ENCODE peak calls at places on chromosomes 1 and 21, in nine cellular contexts. D is PC-9, R is adrenal gland, B is Caco-2, F is fibroblast of lung, Q is A549, C is fibroblast of mammary gland, N is AG10803, M is breast epithelium. A is an unnamed sample.

GRCh38 chr1:183022202-183023145 is 746 bp upstream of the LAMC1 start:
- DNase-seq in R (peak), N (peak), D (peak), C (peak), F (peak), Q (peak), M (peak), B (peak), A (peak)

GRCh38 chr1:158600735-158601134 is 4.3 kb upstream of the OR10Z1 start:
- DNase-seq in C (no peak), Q (no peak), B (no peak), N (no peak), D (no peak), R (no peak), F (no peak), M (no peak), A (no peak)

GRCh38 chr1:156924478-156925153 is 4.2 kb downstream of the LRRC71 start:
- DNase-seq in M (no peak), F (no peak), C (no peak), Q (no peak), D (no peak), R (no peak), B (no peak), N (no peak), A (no peak)

GRCh38 chr1:113780363-113781146 is 21.3 kb upstream of the PHTF1 start:
- DNase-seq in B (no peak), N (peak), D (no peak), M (no peak), C (no peak), F (no peak), R (no peak), Q (no peak), A (no peak)

GRCh38 chr1:189211742-189212141 is 1265.9 kb downstream of the BRINP3 start:
- DNase-seq in C (no peak), R (no peak), F (peak), B (no peak), N (no peak), M (no peak), D (no peak), Q (no peak), A (no peak)

GRCh38 chr21:42302292-42302650 is 12.9 kb downstream of the TFF3 start:
- DNase-seq in C (no peak), Q (no peak), B (no peak), M (no peak), N (no peak), F (no peak), R (no peak), D (no peak), A (no peak)

GRCh38 chr1:41862411-41863221 is 56.1 kb downstream of the HIVEP3 start:
- DNase-seq in N (peak), C (peak), Q (peak), M (no peak), F (peak), B (no peak), D (peak), R (no peak), A (no peak)

GRCh38 chr1:41851589-41851988 is 67.1 kb downstream of the HIVEP3 start:
- DNase-seq in Q (no peak), C (peak), B (no peak), D (peak), M (no peak), R (no peak), N (peak), F (peak), A (no peak)

GRCh38 chr21:36859744-36860501 is 106.5 kb downstream of the HLCS start:
- DNase-seq in N (peak), R (peak), M (peak), B (peak), F (peak), D (peak), C (peak), Q (peak), A (peak)

GRCh38 chr1:18149113-18149641 is 41.6 kb downstream of the IGSF21 start:
- DNase-seq in R (peak), B (no peak), D (no peak), Q (peak), C (no peak), F (peak), N (no peak), M (no peak), A (no peak)

GRCh38 chr1:5951846-5952410 is 40.3 kb downstream of the NPHP4 start:
- DNase-seq in Q (no peak), N (no peak), F (no peak), M (no peak), C (no peak), D (no peak), B (no peak), R (no peak), A (no peak)

GRCh38 chr1:89974211-89974610 is 20.7 kb upstream of the ZNF326 start:
- DNase-seq in B (no peak), C (no peak), N (no peak), M (no peak), R (no peak), F (no peak), D (peak), Q (no peak), A (no peak)

GRCh38 chr1:13900583-13900982 is 200.6 kb downstream of the PRDM2 start:
- DNase-seq in M (no peak), C (peak), F (no peak), R (no peak), Q (no peak), B (no peak), N (peak), D (no peak), A (no peak)

GRCh38 chr1:51491166-51491981 is 27.7 kb downstream of the EPS15 start:
- DNase-seq in B (no peak), R (no peak), C (no peak), D (no peak), N (no peak), F (no peak), Q (no peak), M (no peak), A (no peak)

GRCh38 chr21:38930838-38931237 is 125.1 kb downstream of the ETS2 start:
- DNase-seq in Q (no peak), F (no peak), B (no peak), D (no peak), N (peak), C (peak), M (no peak), R (peak), A (no peak)

GRCh38 chr1:231338270-231339128 is at the start of gene SPRTN:
- DNase-seq in F (no peak), B (no peak), C (peak), R (no peak), N (no peak), M (no peak), D (no peak), Q (peak), A (no peak)

GRCh38 chr1:32761253-32761877 is 55.8 kb downstream of the YARS1 start:
- DNase-seq in M (peak), Q (no peak), C (peak), B (peak), R (peak), N (peak), F (peak), D (peak), A (no peak)

GRCh38 chr1:98104285-98104684 is 183.5 kb upstream of the DPYD start:
- DNase-seq in C (peak), F (peak), D (peak), M (no peak), Q (no peak), B (no peak), N (peak), R (no peak), A (no peak)

GRCh38 chr21:43626390-43626789 is 32.9 kb downstream of the HSF2BP start:
- DNase-seq in Q (no peak), F (peak), D (no peak), M (no peak), R (no peak), N (no peak), C (no peak), B (peak), A (no peak)

GRCh38 chr1:181592261-181592859 is 109.0 kb downstream of the CACNA1E start:
- DNase-seq in F (no peak), M (no peak), R (no peak), N (no peak), C (no peak), B (no peak), D (no peak), Q (no peak), A (no peak)

GRCh38 chr1:43441894-43442632 is 11.7 kb downstream of the HYI start:
- DNase-seq in B (no peak), R (no peak), N (no peak), M (no peak), F (no peak), C (no peak), Q (no peak), D (no peak), A (no peak)

GRCh38 chr1:8274396-8274795 is 43.5 kb upstream of the SLC45A1 start:
- DNase-seq in B (no peak), R (no peak), Q (no peak), F (no peak), N (no peak), C (no peak), D (no peak), M (no peak), A (no peak)

GRCh38 chr21:31509108-31510017 is 150.1 kb upstream of the SOD1 start:
- DNase-seq in Q (peak), R (no peak), N (no peak), B (peak), F (peak), C (peak), D (peak), M (no peak), A (no peak)

GRCh38 chr1:226588484-226588883 is 39.9 kb downstream of the STUM start:
- DNase-seq in F (no peak), R (peak), Q (no peak), C (peak), M (no peak), B (no peak), N (peak), D (no peak), A (no peak)

GRCh38 chr1:226586116-226586515 is 37.6 kb downstream of the STUM start:
- DNase-seq in N (no peak), M (no peak), B (no peak), F (no peak), C (no peak), R (no peak), D (no peak), Q (no peak), A (no peak)

GRCh38 chr1:226590626-226591025 is 42.1 kb downstream of the STUM start:
- DNase-seq in F (no peak), B (no peak), N (no peak), M (no peak), C (no peak), D (no peak), R (no peak), Q (no peak), A (no peak)

GRCh38 chr1:226586650-226587443 is 38.3 kb downstream of the STUM start:
- DNase-seq in B (no peak), M (no peak), D (no peak), N (no peak), F (no peak), R (no peak), Q (no peak), C (no peak), A (no peak)

GRCh38 chr1:226589008-226589733 is 40.6 kb downstream of the STUM start:
- DNase-seq in C (peak), N (no peak), R (peak), D (no peak), F (no peak), Q (no peak), B (no peak), M (no peak), A (no peak)
- H3K4me3 ChIP-seq in C (no peak), N (no peak), R (no peak), D (no peak), F (no peak), Q (no peak), B (no peak), M (no peak), A (no peak)

GRCh38 chr21:26572026-26572425 is 1.1 kb downstream of the CYYR1 start:
- DNase-seq in B (no peak), C (no peak), Q (no peak), N (no peak), F (no peak), R (no peak), M (no peak), D (no peak), A (no peak)

GRCh38 chr21:26570203-26570602 is 2.9 kb downstream of the CYYR1 start:
- DNase-seq in R (no peak), Q (no peak), M (no peak), F (no peak), B (no peak), D (no peak), N (no peak), C (no peak), A (no peak)

DNA sequence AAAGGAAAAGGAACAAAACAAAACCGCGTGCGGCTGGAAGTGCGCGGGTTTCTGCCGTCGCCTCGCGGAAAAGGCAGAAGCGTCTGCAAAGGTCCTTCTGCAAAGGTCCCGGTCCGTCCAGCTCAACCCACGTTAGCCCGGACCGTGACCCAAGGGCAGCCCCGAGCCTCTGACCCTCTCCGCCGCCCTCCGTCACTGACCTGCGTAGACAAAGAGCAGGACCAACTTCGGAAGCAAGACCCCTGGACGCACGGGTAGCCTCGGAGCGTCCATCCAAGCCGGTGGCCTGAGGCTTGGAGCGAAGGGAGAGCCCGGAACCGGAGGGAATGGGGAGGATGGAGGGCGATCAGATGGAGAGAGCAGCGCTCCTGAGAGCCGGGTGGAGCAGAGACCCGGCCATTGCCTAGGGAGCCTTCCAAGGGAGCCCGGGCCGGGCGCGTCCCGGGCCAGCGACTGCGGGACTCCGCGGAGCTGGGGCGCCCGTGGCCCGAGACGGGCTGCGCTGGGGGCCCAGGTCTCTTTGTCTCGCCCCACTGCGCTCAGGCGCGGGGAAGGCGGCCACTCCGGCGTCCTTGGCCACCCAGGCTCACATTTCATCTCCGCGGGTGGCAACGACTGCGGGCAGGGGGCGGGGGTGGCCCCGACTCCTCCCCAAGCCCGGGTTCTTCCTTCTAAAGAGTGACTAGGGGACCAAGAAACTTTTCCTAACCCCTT is at the start of gene CYYR1:
- DNase-seq in Q (no peak), F (peak), C (no peak), R (peak), B (no peak), M (no peak), N (peak), D (no peak), A (peak)
- H3K4me3 ChIP-seq in Q (no peak), F (no peak), C (no peak), R (peak), B (no peak), M (peak), N (peak), D (no peak), A (peak)

DNA sequence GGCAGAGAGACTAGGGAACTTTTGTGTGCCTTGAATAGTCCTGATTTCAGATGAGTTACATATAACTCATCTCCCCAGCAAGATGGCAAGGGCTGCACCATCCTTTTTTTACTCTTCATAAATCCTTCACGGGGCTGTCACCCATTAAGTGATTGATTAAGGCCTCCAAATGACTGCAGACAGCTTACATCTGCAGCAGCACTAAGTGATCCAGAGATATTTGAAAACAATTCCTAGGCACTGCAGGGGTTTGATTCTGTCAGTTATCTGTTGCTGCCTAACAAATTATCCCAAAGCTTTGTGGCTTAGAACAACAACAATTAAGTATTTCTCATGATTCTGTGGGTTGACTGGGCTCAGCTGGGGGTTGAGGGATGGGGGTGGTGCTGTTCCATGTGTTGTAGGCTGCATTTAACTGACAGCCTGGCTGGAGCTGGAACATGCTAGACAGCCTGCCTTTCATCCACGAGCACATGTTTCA is 19.3 kb downstream of the TEX38 start:
- DNase-seq in C (no peak), D (no peak), B (no peak), R (no peak), M (no peak), F (peak), Q (no peak), N (no peak), A (no peak)
- H3K4me3 ChIP-seq in C (no peak), D (no peak), B (no peak), R (no peak), M (no peak), F (no peak), Q (no peak), N (no peak), A (no peak)

GRCh38 chr1:58155418-58156123 is 391.0 kb downstream of the OMA1 start:
- DNase-seq in M (no peak), B (no peak), R (no peak), Q (no peak), N (peak), C (peak), F (no peak), D (no peak), A (no peak)

GRCh38 chr1:58156801-58157200 is 389.7 kb downstream of the OMA1 start:
- DNase-seq in B (no peak), N (no peak), R (no peak), Q (no peak), D (no peak), C (no peak), F (no peak), M (no peak), A (no peak)

GRCh38 chr1:58157281-58157680 is 389.2 kb downstream of the OMA1 start:
- DNase-seq in F (no peak), R (no peak), D (no peak), M (no peak), C (no peak), Q (no peak), N (no peak), B (no peak), A (no peak)

GRCh38 chr1:58154256-58154655 is 392.3 kb downstream of the OMA1 start:
- DNase-seq in C (no peak), D (no peak), F (no peak), B (no peak), M (no peak), R (no peak), N (no peak), Q (no peak), A (no peak)

GRCh38 chr1:58156124-58156468 is 390.4 kb downstream of the OMA1 start:
- DNase-seq in Q (no peak), C (no peak), M (no peak), B (no peak), R (no peak), F (no peak), N (no peak), D (no peak), A (no peak)
- H3K4me3 ChIP-seq in Q (no peak), C (no peak), M (no peak), B (no peak), R (no peak), F (no peak), N (no peak), D (no peak), A (no peak)

GRCh38 chr1:235075121-235075954 is 53.3 kb downstream of the TOMM20 start:
- DNase-seq in Q (peak), C (peak), R (peak), N (peak), F (peak), D (peak), M (peak), B (no peak), A (peak)
- H3K4me3 ChIP-seq in Q (peak), C (peak), R (no peak), N (peak), F (no peak), D (peak), M (peak), B (no peak), A (peak)

GRCh38 chr1:204286841-204287387 is 72.8 kb downstream of the PLEKHA6 start:
- DNase-seq in C (no peak), R (no peak), N (no peak), Q (peak), M (peak), F (no peak), D (peak), B (peak), A (peak)
- H3K4me3 ChIP-seq in C (no peak), R (no peak), N (no peak), Q (peak), M (peak), F (no peak), D (peak), B (peak), A (peak)

DNA sequence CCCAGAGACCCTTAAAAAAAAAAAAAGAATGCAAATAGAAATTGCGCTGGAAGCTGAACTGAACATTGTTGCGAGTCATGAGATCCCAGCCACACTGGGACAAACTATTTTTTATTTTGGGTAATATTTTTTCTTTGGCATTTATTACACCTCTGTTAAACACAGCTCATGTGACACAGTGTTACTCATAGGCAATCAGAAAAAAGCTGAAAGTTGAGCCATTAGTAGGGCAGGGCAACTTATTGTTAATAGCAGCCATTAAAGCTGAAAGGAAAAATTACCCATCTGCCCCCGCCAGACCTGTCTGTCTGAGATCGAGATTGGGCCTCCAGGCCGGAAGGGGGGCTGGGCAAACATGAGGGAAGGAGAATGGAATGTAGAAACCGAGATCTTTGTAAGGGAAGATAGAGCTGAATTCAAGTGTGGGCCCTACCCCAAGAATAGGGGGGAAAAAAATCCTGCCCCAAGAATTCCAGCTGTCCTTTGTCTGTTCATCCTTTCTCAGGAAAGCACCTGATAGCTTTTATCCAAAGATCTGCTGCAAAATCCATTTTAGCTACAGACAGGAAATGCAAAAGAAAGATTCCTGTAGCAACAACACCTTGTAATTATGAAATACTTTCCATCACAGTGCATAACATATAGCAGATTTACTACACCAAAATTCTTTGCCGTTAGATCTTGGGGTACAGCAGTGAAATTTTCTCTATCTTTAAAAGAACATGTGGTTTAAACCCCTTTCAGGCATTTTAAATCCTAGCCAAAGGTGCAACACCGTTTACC is 212.8 kb downstream of the PBX1 start:
- DNase-seq in D (peak), F (peak), C (peak), R (peak), Q (no peak), M (no peak), B (peak), N (peak), A (no peak)
- H3K4me3 ChIP-seq in D (peak), F (no peak), C (no peak), R (no peak), Q (no peak), M (no peak), B (no peak), N (no peak), A (no peak)

GRCh38 chr1:152001631-152002584 is 8.2 kb upstream of the S100A10 start:
- DNase-seq in F (peak), Q (peak), R (peak), M (peak), C (peak), B (peak), D (peak), N (peak), A (peak)

GRCh38 chr1:152002960-152003359 is 9.3 kb upstream of the S100A10 start:
- DNase-seq in C (no peak), M (no peak), Q (no peak), F (no peak), D (no peak), R (no peak), N (no peak), B (no peak), A (no peak)

GRCh38 chr1:152003846-152004442 is 10.3 kb upstream of the S100A10 start:
- DNase-seq in Q (no peak), C (no peak), D (no peak), N (no peak), R (no peak), M (no peak), B (no peak), F (no peak), A (no peak)

GRCh38 chr1:151998611-151999362 is 5.1 kb upstream of the S100A10 start:
- DNase-seq in D (peak), M (no peak), C (peak), R (no peak), B (no peak), N (no peak), F (no peak), Q (no peak), A (no peak)

GRCh38 chr1:152000989-152001630 is 7.5 kb upstream of the S100A10 start:
- DNase-seq in D (no peak), R (no peak), M (peak), F (no peak), N (no peak), B (no peak), C (no peak), Q (no peak), A (no peak)
- H3K4me3 ChIP-seq in D (no peak), R (no peak), M (no peak), F (no peak), N (peak), B (no peak), C (no peak), Q (no peak), A (no peak)

A was measured in heart left ventricle.